ENCODE peak calls at places on chromosomes 3 and 15, in six cellular contexts. J, A, G, U, V and W are unnamed samples.

GRCh38 chr3:188352196-188352927 is 198.4 kb downstream of the LPP start:
- DNase-seq in J (no peak), A (no peak), G (no peak), U (no peak), V (no peak), W (no peak)

GRCh38 chr15:71746719-71747118 is 63.6 kb upstream of the NR2E3 start:
- DNase-seq in J (no peak), A (no peak), G (no peak), U (no peak), V (no peak), W (no peak)

GRCh38 chr15:66701422-66702034 is 508 bp upstream of the SMAD6 start:
- DNase-seq in J (peak), A (peak), G (peak), U (no peak), V (peak), W (no peak)

GRCh38 chr3:82567029-82567600 is 805.7 kb upstream of the GBE1 start:
- DNase-seq in J (no peak), A (no peak), G (no peak), U (no peak), V (no peak), W (no peak)

GRCh38 chr3:152203677-152204076 is 65.1 kb upstream of the MBNL1 start:
- DNase-seq in J (no peak), A (no peak), G (no peak), U (no peak), V (no peak), W (no peak)

GRCh38 chr3:54020436-54020835 is 101.9 kb upstream of the CACNA2D3 start:
- DNase-seq in J (no peak), A (no peak), G (no peak), U (no peak), V (no peak), W (no peak)

GRCh38 chr3:179063945-179064560 is 7.6 kb downstream of the ZMAT3 start:
- DNase-seq in J (no peak), A (no peak), G (no peak), U (no peak), V (no peak), W (no peak)

GRCh38 chr3:120798346-120798745 is 55.8 kb downstream of the GTF2E1 start:
- DNase-seq in J (no peak), A (peak), G (no peak), U (no peak), V (no peak), W (no peak)

GRCh38 chr15:69607101-69607500 is 154.5 kb downstream of the RPLP1 start:
- DNase-seq in J (no peak), A (no peak), G (no peak), U (no peak), V (no peak), W (no peak)

GRCh38 chr3:77931272-77932009 is 891.5 kb downstream of the ROBO2 start:
- DNase-seq in J (peak), A (no peak), G (no peak), U (no peak), V (peak), W (no peak)

GRCh38 chr3:119781330-119782198 is at the start of gene NR1I2:
- DNase-seq in J (no peak), A (no peak), G (no peak), U (no peak), V (no peak), W (no peak)

GRCh38 chr15:60006203-60006782 is 2.2 kb downstream of the FOXB1 start:
- DNase-seq in J (no peak), A (no peak), G (peak), U (no peak), V (peak), W (no peak)